ENCODE peak calls at places on chromosomes 12 and 14, in eight cellular contexts. O, K, W, P, F, G, A and Y are unnamed samples.

GRCh38 chr12:30853561-30854133 is 72.9 kb upstream of the TSPAN11 start:
- DNase-seq in O (no peak), K (no peak), W (no peak), P (no peak), F (no peak), G (no peak), A (no peak), Y (no peak)

GRCh38 chr14:105255021-105255507 is 6.7 kb downstream of the BTBD6 start:
- DNase-seq in O (no peak), K (peak; percentile 45), W (peak; percentile 83), P (no peak), F (no peak), G (peak; percentile 47), A (no peak), Y (peak; percentile 40)

GRCh38 chr14:55881577-55882241 is 236.5 kb upstream of the PELI2 start:
- DNase-seq in O (no peak), K (peak; percentile 5), W (no peak), P (no peak), F (no peak), G (peak; percentile 48), A (no peak), Y (no peak)

GRCh38 chr12:5242440-5242839 is 189.5 kb upstream of the NTF3 start:
- DNase-seq in O (no peak), K (no peak), W (no peak), P (no peak), F (no peak), G (no peak), A (no peak), Y (no peak)

GRCh38 chr14:43539210-43539609 is 967.9 kb downstream of the FSCB start:
- DNase-seq in O (peak; percentile 44), K (no peak), W (peak; percentile 24), P (no peak), F (no peak), G (no peak), A (no peak), Y (peak; percentile 49)

GRCh38 chr12:92424338-92424737 is 278.5 kb upstream of the PLEKHG7 start:
- DNase-seq in O (peak; percentile 16), K (no peak), W (peak; percentile 51), P (no peak), F (no peak), G (peak; percentile 18), A (no peak), Y (no peak)

GRCh38 chr12:85029456-85029855 is 6.6 kb downstream of the TSPAN19 start:
- DNase-seq in O (peak; percentile 48), K (peak; percentile 39), W (peak; percentile 32), P (peak; percentile 16), F (no peak), G (peak; percentile 27), A (peak; percentile 41), Y (peak; percentile 61)

GRCh38 chr14:64755661-64756265 is 51.5 kb downstream of the PLEKHG3 start:
- DNase-seq in O (no peak), K (peak; percentile 64), W (no peak), P (no peak), F (no peak), G (peak; percentile 65), A (no peak), Y (no peak)

GRCh38 chr14:64541971-64542838 is 1.7 kb downstream of the HSPA2 start:
- DNase-seq in O (no peak), K (no peak), W (no peak), P (no peak), F (peak; percentile 35), G (no peak), A (no peak), Y (no peak)

GRCh38 chr12:60577607-60578006 is 981.8 kb downstream of the SLC16A7 start:
- DNase-seq in O (no peak), K (no peak), W (no peak), P (no peak), F (no peak), G (no peak), A (no peak), Y (no peak)

GRCh38 chr12:119839201-119839600 is 37.9 kb downstream of the CIT start:
- DNase-seq in O (no peak), K (no peak), W (no peak), P (no peak), F (no peak), G (no peak), A (no peak), Y (no peak)

GRCh38 chr14:105209091-105209490 is 28.0 kb upstream of the NUDT14 start:
- DNase-seq in O (no peak), K (no peak), W (no peak), P (no peak), F (no peak), G (no peak), A (no peak), Y (no peak)

GRCh38 chr12:4579305-4580097 is 17.5 kb downstream of the DYRK4 start:
- DNase-seq in O (peak; percentile 60), K (peak; percentile 47), W (peak; percentile 48), P (no peak), F (no peak), G (peak; percentile 23), A (peak; percentile 6), Y (peak; percentile 72)

GRCh38 chr14:78950654-78951053 is 780.5 kb downstream of the NRXN3 start:
- DNase-seq in O (no peak), K (no peak), W (no peak), P (no peak), F (no peak), G (peak; percentile 51), A (no peak), Y (no peak)

GRCh38 chr14:68306934-68307758 is 485.7 kb downstream of the ZFP36L1 start:
- DNase-seq in O (no peak), K (no peak), W (no peak), P (peak; percentile 24), F (no peak), G (no peak), A (peak; percentile 66), Y (no peak)

GRCh38 chr12:12716151-12716844 is 870 bp upstream of the CDKN1B start:
- DNase-seq in O (no peak), K (no peak), W (peak; percentile 41), P (no peak), F (no peak), G (no peak), A (no peak), Y (no peak)

GRCh38 chr12:89943461-89943860 is 234.8 kb upstream of the ATP2B1 start:
- DNase-seq in O (no peak), K (no peak), W (peak; percentile 61), P (no peak), F (no peak), G (no peak), A (no peak), Y (no peak)

GRCh38 chr12:16611146-16611545 is 5.2 kb upstream of the LMO3 start:
- DNase-seq in O (no peak), K (no peak), W (no peak), P (no peak), F (no peak), G (no peak), A (peak; percentile 29), Y (peak; percentile 63)

GRCh38 chr14:22533057-22533704 is 55.8 kb downstream of the DAD1 start:
- DNase-seq in O (no peak), K (no peak), W (no peak), P (no peak), F (no peak), G (no peak), A (no peak), Y (no peak)

GRCh38 chr14:89137514-89138163 is 279.4 kb downstream of the FOXN3 start:
- DNase-seq in O (peak; percentile 26), K (peak; percentile 74), W (peak; percentile 72), P (no peak), F (no peak), G (peak; percentile 97), A (no peak), Y (peak; percentile 1)

GRCh38 chr14:102848830-102849521 is 71.7 kb downstream of the TRAF3 start:
- DNase-seq in O (no peak), K (no peak), W (no peak), P (peak; percentile 57), F (no peak), G (peak; percentile 72), A (peak; percentile 45), Y (no peak)